ENCODE peak calls at places on chromosomes 3 and 15, in four cellular contexts. C is hepatic stellate cell, R is upper lobe of right lung, X is neuronal stem cell. N is an unnamed sample.

GRCh38 chr15:66036859-66037258 is 167.6 kb downstream of the RAB11A start:
- DNase-seq in X (no peak), R (no peak), C (no peak), N (no peak)

GRCh38 chr15:46442196-46442595 is 807.4 kb downstream of the SQOR start:
- DNase-seq in C (no peak), R (no peak), X (no peak), N (no peak)

GRCh38 chr15:47422901-47423300 is 294.4 kb upstream of the SEMA6D start:
- DNase-seq in C (no peak), X (no peak), R (no peak), N (no peak)

GRCh38 chr15:25184356-25185155 is 229.8 kb downstream of the SNRPN start:
- DNase-seq in X (no peak), C (no peak), R (peak; percentile 25), N (no peak)

GRCh38 chr15:101451192-101451799 is 38.2 kb downstream of the PCSK6 start:
- DNase-seq in X (no peak), R (no peak), C (no peak), N (no peak)

GRCh38 chr3:187900961-187901755 is 155.9 kb upstream of the BCL6 start:
- DNase-seq in C (no peak), R (no peak), X (no peak), N (no peak)

GRCh38 chr3:122555275-122556071 is 8.6 kb downstream of the PARP9 start:
- DNase-seq in R (no peak), X (no peak), C (no peak), N (no peak)

GRCh38 chr15:40118473-40118872 is 9.8 kb upstream of the BMF start:
- DNase-seq in C (no peak), X (no peak), R (no peak), N (no peak)

GRCh38 chr3:195194559-195195161 is 76.3 kb downstream of the XXYLT1 start:
- DNase-seq in R (no peak), C (no peak), X (no peak), N (no peak)

GRCh38 chr3:79329154-79329553 is 438.6 kb downstream of the ROBO1 start:
- DNase-seq in C (no peak), R (no peak), X (no peak), N (no peak)

GRCh38 chr3:106183762-106184391 is 315.1 kb upstream of the CBLB start:
- DNase-seq in R (no peak), X (no peak), C (no peak), N (no peak)

GRCh38 chr3:55492976-55493375 is 5.9 kb upstream of the WNT5A start:
- DNase-seq in R (no peak), C (no peak), X (no peak), N (no peak)

GRCh38 chr3:28328188-28329151 is 20.1 kb upstream of the ZCWPW2 start:
- DNase-seq in C (no peak), X (peak; percentile 8), R (no peak), N (peak; percentile 6)

GRCh38 chr15:92655178-92655995 is at the start of gene FAM174B:
- DNase-seq in R (peak; percentile 82), X (peak; percentile 54), C (no peak), N (no peak)